ENCODE peak calls at places on chromosomes 13 and 19, in five cellular contexts. I is K562, B is GM23338, U is neural progenitor cell, J is PC-3. R is an unnamed sample.

GRCh38 chr13:51370116-51370515 is 30.6 kb downstream of the SERPINE3 start:
- DNase-seq in I (no peak), B (no peak), U (no peak), J (no peak), R (no peak)

GRCh38 chr19:4304509-4305252 is at the start of gene FSD1:
- DNase-seq in I (peak; percentile 95), B (peak; percentile 88), U (peak; percentile 92), J (peak; percentile 56), R (no peak)

GRCh38 chr13:26534036-26534726 is 23.3 kb upstream of the WASF3 start:
- DNase-seq in I (no peak), B (no peak), U (no peak), J (no peak), R (no peak)

GRCh38 chr19:7705387-7706187 is 3.7 kb upstream of the FCER2 start:
- DNase-seq in I (no peak), B (no peak), U (no peak), J (no peak), R (no peak)

GRCh38 chr13:53089951-53090350 is 61.3 kb downstream of the OLFM4 start:
- DNase-seq in I (no peak), B (no peak), U (no peak), J (no peak), R (no peak)

GRCh38 chr13:111636804-111637203 is 316.4 kb downstream of the TEX29 start:
- DNase-seq in I (no peak), B (no peak), U (no peak), J (no peak), R (no peak)

GRCh38 chr13:73090116-73090811 is 31.5 kb downstream of the KLF5 start:
- DNase-seq in I (peak; percentile 15), B (peak; percentile 72), U (no peak), J (peak; percentile 95), R (peak; percentile 91)

GRCh38 chr19:15195381-15195964 is 5.3 kb downstream of the NOTCH3 start:
- DNase-seq in I (peak; percentile 60), B (peak; percentile 93), U (peak; percentile 93), J (peak; percentile 82), R (peak; percentile 80)

GRCh38 chr13:101399365-101399764 is 16.9 kb downstream of the NALCN start:
- DNase-seq in I (no peak), B (no peak), U (no peak), J (no peak), R (peak; percentile 46)

GRCh38 chr13:29908411-29908810 is 58.0 kb upstream of the UBL3 start:
- DNase-seq in I (no peak), B (no peak), U (no peak), J (peak; percentile 42), R (peak; percentile 71)

GRCh38 chr13:105513448-105513847 is 1022.0 kb downstream of the EFNB2 start:
- DNase-seq in I (no peak), B (no peak), U (peak; percentile 7), J (peak; percentile 19), R (no peak)

GRCh38 chr19:18743281-18743825 is 47.8 kb downstream of the COMP start:
- DNase-seq in I (peak; percentile 88), B (no peak), U (peak; percentile 56), J (no peak), R (no peak)

GRCh38 chr13:92843549-92843948 is 383.1 kb upstream of the GPC6 start:
- DNase-seq in I (no peak), B (no peak), U (no peak), J (peak; percentile 67), R (peak; percentile 60)

GRCh38 chr19:33344210-33344609 is 29.3 kb upstream of the CEBPG start:
- DNase-seq in I (no peak), B (peak; percentile 59), U (peak; percentile 48), J (no peak), R (no peak)

GRCh38 chr13:46334008-46334407 is 53.0 kb downstream of the RUBCNL start:
- DNase-seq in I (no peak), B (no peak), U (no peak), J (no peak), R (no peak)

GRCh38 chr19:48867119-48867921 is 1.1 kb downstream of the PLEKHA4 start:
- DNase-seq in I (peak; percentile 25), B (no peak), U (no peak), J (no peak), R (no peak)

GRCh38 chr13:72284791-72285190 is 417.8 kb upstream of the DACH1 start:
- DNase-seq in I (no peak), B (no peak), U (no peak), J (no peak), R (no peak)

GRCh38 chr13:75798353-75799245 is 162.5 kb downstream of the LMO7 start:
- DNase-seq in I (no peak), B (no peak), U (no peak), J (peak; percentile 85), R (peak; percentile 43)

GRCh38 chr19:33373701-33374405 is at the start of gene CEBPG:
- DNase-seq in I (peak; percentile 83), B (peak; percentile 63), U (peak; percentile 73), J (peak; percentile 35), R (peak; percentile 58)

GRCh38 chr13:105847532-105848295 is 687.7 kb downstream of the EFNB2 start:
- DNase-seq in I (no peak), B (no peak), U (no peak), J (peak; percentile 50), R (no peak)

GRCh38 chr13:44283598-44283997 is 90.0 kb upstream of the SERP2 start:
- DNase-seq in I (no peak), B (peak; percentile 43), U (no peak), J (no peak), R (no peak)

GRCh38 chr19:36436531-36436930 is 18.1 kb upstream of the ZFP82 start:
- DNase-seq in I (no peak), B (peak; percentile 77), U (peak; percentile 4), J (peak; percentile 3), R (peak; percentile 34)

GRCh38 chr19:34259367-34259865 is 5.1 kb downstream of the GARRE1 start:
- DNase-seq in I (no peak), B (no peak), U (no peak), J (no peak), R (no peak)

GRCh38 chr13:83515267-83515666 is 367.0 kb downstream of the SLITRK1 start:
- DNase-seq in I (no peak), B (no peak), U (no peak), J (peak; percentile 67), R (peak; percentile 73)

GRCh38 chr19:50428768-50429463 is 3.8 kb upstream of the MYBPC2 start:
- DNase-seq in I (no peak), B (no peak), U (no peak), J (no peak), R (no peak)

GRCh38 chr13:102798653-102799543 is at the start of the genes BIVM and POGLUT2:
- DNase-seq in I (peak; percentile 89), B (peak; percentile 98), U (peak; percentile 95), J (peak; percentile 92), R (peak; percentile 95)

GRCh38 chr13:99304541-99304940 is 2.7 kb downstream of the GPR183 start:
- DNase-seq in I (no peak), B (no peak), U (no peak), J (no peak), R (no peak)

GRCh38 chr13:79522583-79522982 is 41.6 kb downstream of the NDFIP2 start:
- DNase-seq in I (no peak), B (no peak), U (no peak), J (peak; percentile 27), R (peak; percentile 55)

GRCh38 chr19:41089955-41090354 is 1.7 kb downstream of the CYP2A13 start:
- DNase-seq in I (no peak), B (peak; percentile 79), U (peak; percentile 44), J (no peak), R (no peak)

GRCh38 chr13:35552172-35552844 is 75.8 kb upstream of the MAB21L1 start:
- DNase-seq in I (no peak), B (no peak), U (no peak), J (peak; percentile 81), R (peak; percentile 76)

GRCh38 chr19:42277821-42278809 is 9.1 kb downstream of the CIC start:
- DNase-seq in I (no peak), B (no peak), U (no peak), J (no peak), R (peak; percentile 69)

GRCh38 chr19:36489920-36490415 is 607 bp upstream of the ZNF566 start:
- DNase-seq in I (peak; percentile 84), B (peak; percentile 97), U (peak; percentile 96), J (peak; percentile 82), R (no peak)

GRCh38 chr13:73673931-73674330 is 460.3 kb downstream of the KLF12 start:
- DNase-seq in I (no peak), B (no peak), U (no peak), J (no peak), R (no peak)

GRCh38 chr19:53915000-53915399 is 5.9 kb downstream of the CACNG7 start:
- DNase-seq in I (peak; percentile 86), B (peak; percentile 85), U (peak; percentile 20), J (no peak), R (no peak)

GRCh38 chr19:5273782-5274181 is 66.8 kb downstream of the PTPRS start:
- DNase-seq in I (no peak), B (no peak), U (no peak), J (no peak), R (no peak)

GRCh38 chr13:44867825-44868224 is 121.4 kb downstream of the NUFIP1 start:
- DNase-seq in I (no peak), B (no peak), U (no peak), J (no peak), R (no peak)

GRCh38 chr13:110677731-110678545 is 28.0 kb downstream of the CARS2 start:
- DNase-seq in I (no peak), B (no peak), U (no peak), J (no peak), R (no peak)

GRCh38 chr13:35984776-35985453 is 146.3 kb downstream of the DCLK1 start:
- DNase-seq in I (no peak), B (peak; percentile 78), U (peak; percentile 67), J (no peak), R (no peak)

GRCh38 chr19:35559281-35559659 is 4.2 kb downstream of the ATP4A start:
- DNase-seq in I (no peak), B (peak; percentile 26), U (peak; percentile 31), J (no peak), R (no peak)

GRCh38 chr13:95441326-95441725 is 111.2 kb upstream of the CLDN10 start:
- DNase-seq in I (no peak), B (no peak), U (no peak), J (no peak), R (no peak)
- H3K4me1 ChIP-seq in I (no peaks in the 10 kb centered on the region), B (no peaks in the 10 kb centered on the region), U (no peaks in the 10 kb centered on the region), J (no peaks in the 10 kb centered on the region), R (no peaks in the 10 kb centered on the region)

DNA sequence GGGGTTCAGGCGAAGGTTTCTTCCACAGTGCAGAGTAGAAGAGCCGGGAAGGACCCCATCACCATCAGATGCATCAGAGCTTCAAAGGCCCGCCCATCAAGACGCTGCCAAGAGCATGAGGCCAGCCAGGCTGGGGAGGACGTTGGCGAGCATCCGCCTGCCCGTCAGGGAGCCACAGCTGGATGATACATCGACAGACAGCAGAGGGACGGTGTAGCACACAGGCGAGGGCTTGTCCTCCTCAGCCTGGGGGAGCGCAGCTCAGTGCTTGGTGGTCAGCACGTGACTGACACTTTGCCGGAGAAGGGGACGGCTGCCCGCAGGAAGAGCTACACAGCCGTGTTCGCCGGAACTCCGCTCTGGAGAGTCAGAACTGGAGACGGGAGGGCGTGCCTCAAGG is 34.1 kb downstream of the CSNK1G2 start:
- DNase-seq in I (no peak), B (no peak), U (no peak), J (no peak), R (no peak)
- H4K20me1 ChIP-seq in I (peaks cover 18% of the 10 kb centered on the region), B (peaks cover 22% of the 10 kb centered on the region), U (peaks cover 72% of the 10 kb centered on the region), J (no peaks in the 10 kb centered on the region), R (peaks cover 3% of the 10 kb centered on the region)

GRCh38 chr13:21673592-21674270 is 2.9 kb downstream of the FGF9 start:
- DNase-seq in I (peak; percentile 35), B (peak; percentile 83), U (peak; percentile 87), J (peak; percentile 42), R (peak; percentile 47)
- TF ChIP-seq EZH2 in I (no peak), B (peak; percentile 52), U (no peak), J (no peak), R (no peak)

GRCh38 chr19:3124630-3125029 is 11.2 kb upstream of the GNA15 start:
- DNase-seq in I (no peak), B (no peak), U (no peak), J (no peak), R (no peak)
- H3K4me1 ChIP-seq in I (peaks cover 36% of the 10 kb centered on the region), B (no peaks in the 10 kb centered on the region), U (no peaks in the 10 kb centered on the region), J (no peaks in the 10 kb centered on the region), R (peaks cover 4% of the 10 kb centered on the region)